ENCODE peak calls at places on chromosomes 1 and 21, in ten cellular contexts. One of them, this sample, is unnamed.

GRCh38 chr1:37556712-37557196 is at the start of gene DNALI1:
- DNase-seq in GM13976: peak
- DNase-seq in iPS-NIHi11: peak
- DNase-seq in stimulated activated CD4-positive, alpha-beta T cell treated with anti-CD3 and anti-CD28 coated beads, Interleukin-1b, Interleukin-23, amount 100 ng/mL, for 24 hours: no peak
- DNase-seq in transverse colon: peak
- DNase-seq in left cardiac atrium: peak
- DNase-seq in endothelial cell of umbilical vein: peak
- DNase-seq in AML-193: no peak
- DNase-seq in neural crest cell: peak
- DNase-seq in SK-MEL-5: peak
- DNase-seq in this sample: no peak

GRCh38 chr21:26632691-26633090 is 59.6 kb upstream of the CYYR1 start:
- DNase-seq in neural crest cell: no peak
- DNase-seq in SK-MEL-5: no peak
- DNase-seq in iPS-NIHi11: no peak
- DNase-seq in transverse colon: no peak
- DNase-seq in stimulated activated CD4-positive, alpha-beta T cell treated with anti-CD3 and anti-CD28 coated beads, Interleukin-1b, Interleukin-23, amount 100 ng/mL, for 24 hours: no peak
- DNase-seq in endothelial cell of umbilical vein: no peak
- DNase-seq in left cardiac atrium: no peak
- DNase-seq in AML-193: no peak
- DNase-seq in GM13976: no peak
- DNase-seq in this sample: no peak

GRCh38 chr1:109239580-109240068 is 9.7 kb upstream of the CELSR2 start:
- DNase-seq in stimulated activated CD4-positive, alpha-beta T cell treated with anti-CD3 and anti-CD28 coated beads, Interleukin-1b, Interleukin-23, amount 100 ng/mL, for 24 hours: no peak
- DNase-seq in SK-MEL-5: peak
- DNase-seq in AML-193: peak
- DNase-seq in transverse colon: no peak
- DNase-seq in GM13976: peak
- DNase-seq in iPS-NIHi11: peak
- DNase-seq in left cardiac atrium: no peak
- DNase-seq in endothelial cell of umbilical vein: peak
- DNase-seq in neural crest cell: no peak
- DNase-seq in this sample: no peak

GRCh38 chr1:203041351-203041932 is 15.2 kb downstream of the PPFIA4 start:
- DNase-seq in SK-MEL-5: no peak
- DNase-seq in iPS-NIHi11: no peak
- DNase-seq in neural crest cell: no peak
- DNase-seq in endothelial cell of umbilical vein: no peak
- DNase-seq in left cardiac atrium: no peak
- DNase-seq in AML-193: no peak
- DNase-seq in GM13976: no peak
- DNase-seq in stimulated activated CD4-positive, alpha-beta T cell treated with anti-CD3 and anti-CD28 coated beads, Interleukin-1b, Interleukin-23, amount 100 ng/mL, for 24 hours: no peak
- DNase-seq in transverse colon: no peak
- DNase-seq in this sample: no peak

GRCh38 chr1:2583871-2584341 is 2.7 kb upstream of the PRXL2B start:
- DNase-seq in left cardiac atrium: peak
- DNase-seq in GM13976: no peak
- DNase-seq in iPS-NIHi11: no peak
- DNase-seq in SK-MEL-5: no peak
- DNase-seq in stimulated activated CD4-positive, alpha-beta T cell treated with anti-CD3 and anti-CD28 coated beads, Interleukin-1b, Interleukin-23, amount 100 ng/mL, for 24 hours: no peak
- DNase-seq in AML-193: no peak
- DNase-seq in transverse colon: peak
- DNase-seq in neural crest cell: no peak
- DNase-seq in endothelial cell of umbilical vein: no peak
- DNase-seq in this sample: no peak

GRCh38 chr1:111148376-111148881 is 8.4 kb downstream of the CEPT1 start:
- DNase-seq in iPS-NIHi11: no peak
- DNase-seq in left cardiac atrium: no peak
- DNase-seq in SK-MEL-5: no peak
- DNase-seq in endothelial cell of umbilical vein: peak
- DNase-seq in AML-193: no peak
- DNase-seq in neural crest cell: no peak
- DNase-seq in stimulated activated CD4-positive, alpha-beta T cell treated with anti-CD3 and anti-CD28 coated beads, Interleukin-1b, Interleukin-23, amount 100 ng/mL, for 24 hours: no peak
- DNase-seq in transverse colon: no peak
- DNase-seq in GM13976: no peak
- DNase-seq in this sample: no peak

GRCh38 chr1:54199151-54199764 is 572 bp downstream of the CYB5RL start:
- DNase-seq in SK-MEL-5: no peak
- DNase-seq in GM13976: no peak
- DNase-seq in transverse colon: no peak
- DNase-seq in AML-193: no peak
- DNase-seq in iPS-NIHi11: peak
- DNase-seq in left cardiac atrium: no peak
- DNase-seq in neural crest cell: no peak
- DNase-seq in endothelial cell of umbilical vein: no peak
- DNase-seq in stimulated activated CD4-positive, alpha-beta T cell treated with anti-CD3 and anti-CD28 coated beads, Interleukin-1b, Interleukin-23, amount 100 ng/mL, for 24 hours: no peak
- DNase-seq in this sample: no peak

GRCh38 chr1:40857737-40858136 is 4.4 kb downstream of the CITED4 start:
- DNase-seq in iPS-NIHi11: no peak
- DNase-seq in transverse colon: no peak
- DNase-seq in neural crest cell: no peak
- DNase-seq in GM13976: no peak
- DNase-seq in AML-193: no peak
- DNase-seq in left cardiac atrium: no peak
- DNase-seq in endothelial cell of umbilical vein: no peak
- DNase-seq in stimulated activated CD4-positive, alpha-beta T cell treated with anti-CD3 and anti-CD28 coated beads, Interleukin-1b, Interleukin-23, amount 100 ng/mL, for 24 hours: no peak
- DNase-seq in SK-MEL-5: no peak
- DNase-seq in this sample: no peak

GRCh38 chr1:51902456-51902855 is 23.9 kb upstream of the NRDC start:
- DNase-seq in left cardiac atrium: no peak
- DNase-seq in neural crest cell: no peak
- DNase-seq in stimulated activated CD4-positive, alpha-beta T cell treated with anti-CD3 and anti-CD28 coated beads, Interleukin-1b, Interleukin-23, amount 100 ng/mL, for 24 hours: no peak
- DNase-seq in endothelial cell of umbilical vein: no peak
- DNase-seq in transverse colon: no peak
- DNase-seq in GM13976: no peak
- DNase-seq in AML-193: no peak
- DNase-seq in SK-MEL-5: no peak
- DNase-seq in iPS-NIHi11: no peak
- DNase-seq in this sample: no peak

GRCh38 chr1:19000065-19000464 is 43.6 kb upstream of the IFFO2 start:
- DNase-seq in stimulated activated CD4-positive, alpha-beta T cell treated with anti-CD3 and anti-CD28 coated beads, Interleukin-1b, Interleukin-23, amount 100 ng/mL, for 24 hours: no peak
- DNase-seq in SK-MEL-5: peak
- DNase-seq in GM13976: no peak
- DNase-seq in transverse colon: no peak
- DNase-seq in AML-193: no peak
- DNase-seq in endothelial cell of umbilical vein: no peak
- DNase-seq in iPS-NIHi11: no peak
- DNase-seq in neural crest cell: no peak
- DNase-seq in left cardiac atrium: no peak
- DNase-seq in this sample: no peak

GRCh38 chr1:162016616-162017015 is 7.1 kb downstream of the OLFML2B start:
- DNase-seq in AML-193: no peak
- DNase-seq in stimulated activated CD4-positive, alpha-beta T cell treated with anti-CD3 and anti-CD28 coated beads, Interleukin-1b, Interleukin-23, amount 100 ng/mL, for 24 hours: no peak
- DNase-seq in transverse colon: no peak
- DNase-seq in GM13976: no peak
- DNase-seq in SK-MEL-5: no peak
- DNase-seq in neural crest cell: no peak
- DNase-seq in endothelial cell of umbilical vein: no peak
- DNase-seq in left cardiac atrium: no peak
- DNase-seq in iPS-NIHi11: no peak
- DNase-seq in this sample: no peak